ENCODE peak calls at places on chromosomes 5 and 9, in seven cellular contexts. One of them, this sample, is unnamed.

GRCh38 chr5:154174091-154174490 is 16.4 kb upstream of the GALNT10 start:
- DNase-seq in fibroblast of pulmonary artery: no peak
- DNase-seq in lung: no peak
- DNase-seq in BE2C: no peak
- DNase-seq in mammary epithelial cell: no peak
- DNase-seq in lower lobe of right lung: no peak
- DNase-seq in dorsolateral prefrontal cortex: no peak
- DNase-seq in this sample: no peak

GRCh38 chr5:73126381-73126780 is 6.0 kb downstream of the TMEM171 start:
- DNase-seq in lower lobe of right lung: no peak
- DNase-seq in mammary epithelial cell: no peak
- DNase-seq in lung: no peak
- DNase-seq in dorsolateral prefrontal cortex: peak
- DNase-seq in BE2C: no peak
- DNase-seq in fibroblast of pulmonary artery: no peak
- DNase-seq in this sample: no peak

GRCh38 chr9:107737987-107738743 is 248.6 kb upstream of the KLF4 start:
- DNase-seq in BE2C: no peak
- DNase-seq in lower lobe of right lung: no peak
- DNase-seq in dorsolateral prefrontal cortex: no peak
- DNase-seq in fibroblast of pulmonary artery: peak
- DNase-seq in mammary epithelial cell: peak
- DNase-seq in lung: no peak
- DNase-seq in this sample: no peak

GRCh38 chr5:42715791-42716190 is 40.8 kb upstream of the CCDC152 start:
- DNase-seq in dorsolateral prefrontal cortex: no peak
- DNase-seq in BE2C: no peak
- DNase-seq in mammary epithelial cell: no peak
- DNase-seq in lung: no peak
- DNase-seq in fibroblast of pulmonary artery: no peak
- DNase-seq in lower lobe of right lung: no peak
- DNase-seq in this sample: no peak

GRCh38 chr5:133081036-133081435 is 29.2 kb downstream of the HSPA4 start:
- DNase-seq in lower lobe of right lung: no peak
- DNase-seq in BE2C: no peak
- DNase-seq in mammary epithelial cell: no peak
- DNase-seq in fibroblast of pulmonary artery: no peak
- DNase-seq in dorsolateral prefrontal cortex: no peak
- DNase-seq in lung: no peak
- DNase-seq in this sample: no peak

GRCh38 chr5:72194846-72195245 is 87.6 kb downstream of the MAP1B start:
- DNase-seq in dorsolateral prefrontal cortex: no peak
- DNase-seq in BE2C: no peak
- DNase-seq in fibroblast of pulmonary artery: no peak
- DNase-seq in lung: no peak
- DNase-seq in mammary epithelial cell: no peak
- DNase-seq in lower lobe of right lung: no peak
- DNase-seq in this sample: no peak

GRCh38 chr9:123894822-123895221 is 35.1 kb downstream of the DENND1A start:
- DNase-seq in dorsolateral prefrontal cortex: no peak
- DNase-seq in BE2C: no peak
- DNase-seq in fibroblast of pulmonary artery: no peak
- DNase-seq in lower lobe of right lung: no peak
- DNase-seq in lung: no peak
- DNase-seq in mammary epithelial cell: no peak
- DNase-seq in this sample: peak

GRCh38 chr5:134133995-134134541 is 19.6 kb downstream of the TCF7 start:
- DNase-seq in mammary epithelial cell: no peak
- DNase-seq in lower lobe of right lung: peak
- DNase-seq in BE2C: no peak
- DNase-seq in fibroblast of pulmonary artery: no peak
- DNase-seq in dorsolateral prefrontal cortex: peak
- DNase-seq in lung: no peak
- DNase-seq in this sample: peak

GRCh38 chr5:142881076-142881466 is 110.9 kb downstream of the ARHGAP26 start:
- DNase-seq in fibroblast of pulmonary artery: peak
- DNase-seq in mammary epithelial cell: no peak
- DNase-seq in lung: peak
- DNase-seq in lower lobe of right lung: no peak
- DNase-seq in BE2C: no peak
- DNase-seq in dorsolateral prefrontal cortex: no peak
- DNase-seq in this sample: peak

GRCh38 chr5:175692235-175692995 is 34.5 kb downstream of the HRH2 start:
- DNase-seq in lung: no peak
- DNase-seq in fibroblast of pulmonary artery: no peak
- DNase-seq in lower lobe of right lung: no peak
- DNase-seq in mammary epithelial cell: no peak
- DNase-seq in BE2C: no peak
- DNase-seq in dorsolateral prefrontal cortex: peak
- DNase-seq in this sample: no peak

GRCh38 chr5:106825379-106825778 is 845.4 kb downstream of the EFNA5 start:
- DNase-seq in BE2C: no peak
- DNase-seq in dorsolateral prefrontal cortex: no peak
- DNase-seq in mammary epithelial cell: no peak
- DNase-seq in fibroblast of pulmonary artery: peak
- DNase-seq in lung: no peak
- DNase-seq in lower lobe of right lung: no peak
- DNase-seq in this sample: no peak

GRCh38 chr9:84343111-84343521 is 2.6 kb upstream of the SLC28A3 start:
- DNase-seq in lung: no peak
- DNase-seq in lower lobe of right lung: no peak
- DNase-seq in fibroblast of pulmonary artery: peak
- DNase-seq in BE2C: no peak
- DNase-seq in dorsolateral prefrontal cortex: no peak
- DNase-seq in mammary epithelial cell: no peak
- DNase-seq in this sample: no peak

GRCh38 chr9:34988218-34989055 is 1.1 kb upstream of the DNAJB5 start:
- DNase-seq in mammary epithelial cell: no peak
- DNase-seq in fibroblast of pulmonary artery: no peak
- DNase-seq in lung: no peak
- DNase-seq in dorsolateral prefrontal cortex: peak
- DNase-seq in BE2C: peak
- DNase-seq in lower lobe of right lung: peak
- DNase-seq in this sample: peak

GRCh38 chr9:31776471-31776870 is 608.0 kb upstream of the ACO1 start:
- DNase-seq in dorsolateral prefrontal cortex: no peak
- DNase-seq in lung: no peak
- DNase-seq in mammary epithelial cell: peak
- DNase-seq in fibroblast of pulmonary artery: peak
- DNase-seq in lower lobe of right lung: no peak
- DNase-seq in BE2C: peak
- DNase-seq in this sample: no peak

GRCh38 chr5:169223595-169223953 is 77.4 kb downstream of the SLIT3 start:
- DNase-seq in dorsolateral prefrontal cortex: no peak
- DNase-seq in lung: no peak
- DNase-seq in BE2C: no peak
- DNase-seq in fibroblast of pulmonary artery: peak
- DNase-seq in lower lobe of right lung: no peak
- DNase-seq in mammary epithelial cell: no peak
- DNase-seq in this sample: no peak

GRCh38 chr9:72915659-72916058 is 37.2 kb downstream of the ALDH1A1 start:
- DNase-seq in mammary epithelial cell: no peak
- DNase-seq in fibroblast of pulmonary artery: no peak
- DNase-seq in lower lobe of right lung: no peak
- DNase-seq in dorsolateral prefrontal cortex: no peak
- DNase-seq in BE2C: no peak
- DNase-seq in lung: no peak
- DNase-seq in this sample: no peak

GRCh38 chr5:116502616-116503015 is 72.0 kb downstream of the SEMA6A start:
- DNase-seq in lung: no peak
- DNase-seq in mammary epithelial cell: no peak
- DNase-seq in dorsolateral prefrontal cortex: no peak
- DNase-seq in BE2C: peak
- DNase-seq in fibroblast of pulmonary artery: peak
- DNase-seq in lower lobe of right lung: no peak
- DNase-seq in this sample: peak

GRCh38 chr5:99320461-99320860 is 391.7 kb upstream of the CHD1 start:
- DNase-seq in BE2C: peak
- DNase-seq in lower lobe of right lung: no peak
- DNase-seq in fibroblast of pulmonary artery: no peak
- DNase-seq in mammary epithelial cell: no peak
- DNase-seq in lung: no peak
- DNase-seq in dorsolateral prefrontal cortex: no peak
- DNase-seq in this sample: peak

GRCh38 chr9:70076678-70077077 is 33.0 kb downstream of the MAMDC2 start:
- DNase-seq in mammary epithelial cell: no peak
- DNase-seq in lung: no peak
- DNase-seq in BE2C: no peak
- DNase-seq in fibroblast of pulmonary artery: no peak
- DNase-seq in dorsolateral prefrontal cortex: no peak
- DNase-seq in lower lobe of right lung: no peak
- DNase-seq in this sample: no peak

GRCh38 chr9:70081120-70081495 is 37.5 kb downstream of the MAMDC2 start:
- DNase-seq in BE2C: no peak
- DNase-seq in lung: no peak
- DNase-seq in mammary epithelial cell: peak
- DNase-seq in lower lobe of right lung: no peak
- DNase-seq in dorsolateral prefrontal cortex: no peak
- DNase-seq in fibroblast of pulmonary artery: no peak
- DNase-seq in this sample: no peak

GRCh38 chr9:70080481-70081119 is 37.0 kb downstream of the MAMDC2 start:
- DNase-seq in lung: no peak
- DNase-seq in fibroblast of pulmonary artery: peak
- DNase-seq in BE2C: no peak
- DNase-seq in mammary epithelial cell: peak
- DNase-seq in dorsolateral prefrontal cortex: no peak
- DNase-seq in lower lobe of right lung: no peak
- DNase-seq in this sample: no peak

GRCh38 chr9:70083429-70083828 is 39.8 kb downstream of the MAMDC2 start:
- DNase-seq in lower lobe of right lung: no peak
- DNase-seq in dorsolateral prefrontal cortex: no peak
- DNase-seq in BE2C: no peak
- DNase-seq in mammary epithelial cell: peak
- DNase-seq in lung: no peak
- DNase-seq in fibroblast of pulmonary artery: peak
- DNase-seq in this sample: no peak

GRCh38 chr9:70079364-70080103 is 35.9 kb downstream of the MAMDC2 start:
- DNase-seq in fibroblast of pulmonary artery: peak
- DNase-seq in lung: peak
- DNase-seq in lower lobe of right lung: no peak
- DNase-seq in BE2C: no peak
- DNase-seq in dorsolateral prefrontal cortex: no peak
- DNase-seq in mammary epithelial cell: peak
- DNase-seq in this sample: no peak
- H3K4me3 ChIP-seq in fibroblast of pulmonary artery: no peak
- H3K4me3 ChIP-seq in lung: no peak
- H3K4me3 ChIP-seq in lower lobe of right lung: no peak
- H3K4me3 ChIP-seq in BE2C: no peak
- H3K4me3 ChIP-seq in dorsolateral prefrontal cortex: no peak
- H3K4me3 ChIP-seq in mammary epithelial cell: no peak
- H3K4me3 ChIP-seq in this sample: no peak

GRCh38 chr5:170270670-170271069 is 26.9 kb downstream of the LCP2 start:
- DNase-seq in mammary epithelial cell: no peak
- DNase-seq in BE2C: no peak
- DNase-seq in lung: no peak
- DNase-seq in fibroblast of pulmonary artery: no peak
- DNase-seq in dorsolateral prefrontal cortex: no peak
- DNase-seq in lower lobe of right lung: no peak
- DNase-seq in this sample: no peak

GRCh38 chr5:170277953-170278352 is 19.6 kb downstream of the LCP2 start:
- DNase-seq in lower lobe of right lung: no peak
- DNase-seq in lung: no peak
- DNase-seq in mammary epithelial cell: no peak
- DNase-seq in fibroblast of pulmonary artery: no peak
- DNase-seq in dorsolateral prefrontal cortex: no peak
- DNase-seq in BE2C: no peak
- DNase-seq in this sample: peak

GRCh38 chr5:170269579-170269978 is 28.0 kb downstream of the LCP2 start:
- DNase-seq in lower lobe of right lung: no peak
- DNase-seq in lung: no peak
- DNase-seq in dorsolateral prefrontal cortex: no peak
- DNase-seq in fibroblast of pulmonary artery: no peak
- DNase-seq in mammary epithelial cell: no peak
- DNase-seq in BE2C: no peak
- DNase-seq in this sample: no peak

GRCh38 chr5:170275376-170275994 is 22.1 kb downstream of the LCP2 start:
- DNase-seq in mammary epithelial cell: no peak
- DNase-seq in lung: no peak
- DNase-seq in dorsolateral prefrontal cortex: no peak
- DNase-seq in BE2C: no peak
- DNase-seq in fibroblast of pulmonary artery: no peak
- DNase-seq in lower lobe of right lung: no peak
- DNase-seq in this sample: no peak

GRCh38 chr5:170273968-170274710 is 23.4 kb downstream of the LCP2 start:
- DNase-seq in BE2C: no peak
- DNase-seq in dorsolateral prefrontal cortex: no peak
- DNase-seq in lower lobe of right lung: no peak
- DNase-seq in lung: no peak
- DNase-seq in fibroblast of pulmonary artery: peak
- DNase-seq in mammary epithelial cell: peak
- DNase-seq in this sample: peak
- TF ChIP-seq CTCF in BE2C: peak
- TF ChIP-seq CTCF in dorsolateral prefrontal cortex: no peak
- TF ChIP-seq CTCF in lower lobe of right lung: peak
- TF ChIP-seq CTCF in lung: no peak
- TF ChIP-seq CTCF in fibroblast of pulmonary artery: peak
- TF ChIP-seq CTCF in mammary epithelial cell: peak
- TF ChIP-seq CTCF in this sample: peak

GRCh38 chr5:67190856-67191255 is 5.7 kb downstream of the CD180 start:
- DNase-seq in lung: no peak
- DNase-seq in mammary epithelial cell: no peak
- DNase-seq in BE2C: no peak
- DNase-seq in dorsolateral prefrontal cortex: no peak
- DNase-seq in fibroblast of pulmonary artery: no peak
- DNase-seq in lower lobe of right lung: no peak
- DNase-seq in this sample: peak

GRCh38 chr5:67188274-67188857 is 8.2 kb downstream of the CD180 start:
- DNase-seq in BE2C: no peak
- DNase-seq in dorsolateral prefrontal cortex: no peak
- DNase-seq in mammary epithelial cell: no peak
- DNase-seq in lung: no peak
- DNase-seq in lower lobe of right lung: no peak
- DNase-seq in fibroblast of pulmonary artery: no peak
- DNase-seq in this sample: no peak

GRCh38 chr5:67193479-67193878 is 3.1 kb downstream of the CD180 start:
- DNase-seq in mammary epithelial cell: no peak
- DNase-seq in lower lobe of right lung: no peak
- DNase-seq in fibroblast of pulmonary artery: no peak
- DNase-seq in lung: no peak
- DNase-seq in dorsolateral prefrontal cortex: no peak
- DNase-seq in BE2C: no peak
- DNase-seq in this sample: no peak

GRCh38 chr5:67192719-67193464 is 3.7 kb downstream of the CD180 start:
- DNase-seq in mammary epithelial cell: no peak
- DNase-seq in lower lobe of right lung: no peak
- DNase-seq in lung: no peak
- DNase-seq in fibroblast of pulmonary artery: no peak
- DNase-seq in dorsolateral prefrontal cortex: no peak
- DNase-seq in BE2C: no peak
- DNase-seq in this sample: no peak

GRCh38 chr5:67190443-67190842 is 6.2 kb downstream of the CD180 start:
- DNase-seq in mammary epithelial cell: no peak
- DNase-seq in BE2C: no peak
- DNase-seq in lower lobe of right lung: peak
- DNase-seq in dorsolateral prefrontal cortex: no peak
- DNase-seq in fibroblast of pulmonary artery: no peak
- DNase-seq in lung: no peak
- DNase-seq in this sample: no peak
- H3K4me3 ChIP-seq in mammary epithelial cell: no peak
- H3K4me3 ChIP-seq in BE2C: no peak
- H3K4me3 ChIP-seq in lower lobe of right lung: no peak
- H3K4me3 ChIP-seq in dorsolateral prefrontal cortex: no peak
- H3K4me3 ChIP-seq in fibroblast of pulmonary artery: no peak
- H3K4me3 ChIP-seq in lung: no peak
- H3K4me3 ChIP-seq in this sample: no peak

GRCh38 chr5:141677415-141677814 is 4.6 kb downstream of the ARAP3 start:
- DNase-seq in fibroblast of pulmonary artery: no peak
- DNase-seq in lung: no peak
- DNase-seq in lower lobe of right lung: no peak
- DNase-seq in BE2C: peak
- DNase-seq in mammary epithelial cell: no peak
- DNase-seq in dorsolateral prefrontal cortex: no peak
- DNase-seq in this sample: peak
- TF ChIP-seq CTCF in fibroblast of pulmonary artery: peak
- TF ChIP-seq CTCF in lung: no peak
- TF ChIP-seq CTCF in lower lobe of right lung: peak
- TF ChIP-seq CTCF in BE2C: peak
- TF ChIP-seq CTCF in mammary epithelial cell: no peak
- TF ChIP-seq CTCF in dorsolateral prefrontal cortex: no peak
- TF ChIP-seq CTCF in this sample: peak